ENCODE peak calls at places on chromosomes 1 and 21, in four cellular contexts. A is IMR-90, N is GM12878, R is OCI-LY7. O is an unnamed sample.

GRCh38 chr1:36528361-36529349 is 45.9 kb upstream of the CSF3R start:
- DNase-seq in R (peak), N (no peak), A (no peak), O (no peak)

GRCh38 chr1:196209983-196210382 is 398.3 kb downstream of the KCNT2 start:
- DNase-seq in R (no peak), A (no peak), N (no peak), O (no peak)

GRCh38 chr1:145926706-145927072 is 595 bp downstream of the RBM8A start:
- DNase-seq in N (no peak), A (no peak), R (no peak), O (no peak)

GRCh38 chr1:232725303-232726047 is 79.7 kb upstream of the MAP10 start:
- DNase-seq in A (no peak), R (no peak), N (peak), O (no peak)

GRCh38 chr1:1058921-1059493 is 15.1 kb downstream of the RNF223 start:
- DNase-seq in R (no peak), N (no peak), A (no peak), O (peak)

GRCh38 chr1:38418195-38419030 is 371.8 kb upstream of the POU3F1 start:
- DNase-seq in A (no peak), R (no peak), N (no peak), O (no peak)

GRCh38 chr1:112541299-112541698 is 32.5 kb downstream of the WNT2B start:
- DNase-seq in N (no peak), A (no peak), R (no peak), O (no peak)

GRCh38 chr1:169538998-169539871 is 47.0 kb downstream of the F5 start:
- DNase-seq in N (no peak), R (no peak), A (peak), O (peak)

GRCh38 chr1:211695135-211695816 is 19.9 kb upstream of the NEK2 start:
- DNase-seq in N (peak), A (no peak), R (no peak), O (peak)

GRCh38 chr1:8889925-8890785 is 11.7 kb upstream of the ENO1 start:
- DNase-seq in N (no peak), A (peak), R (no peak), O (no peak)

GRCh38 chr1:21280011-21280471 is 10.2 kb downstream of the ECE1 start:
- DNase-seq in R (no peak), N (no peak), A (no peak), O (no peak)

GRCh38 chr1:93659805-93660479 is 21.7 kb downstream of the BCAR3 start:
- DNase-seq in N (no peak), R (no peak), A (peak), O (peak)

GRCh38 chr1:215002471-215002870 is 80.1 kb upstream of the KCNK2 start:
- DNase-seq in N (no peak), R (no peak), A (peak), O (no peak)

GRCh38 chr1:204157942-204158341 is 6.1 kb upstream of the ETNK2 start:
- DNase-seq in R (no peak), N (no peak), A (no peak), O (no peak)

GRCh38 chr1:116157096-116157495 is 45.9 kb downstream of the MAB21L3 start:
- DNase-seq in N (no peak), A (no peak), R (no peak), O (no peak)

GRCh38 chr1:240794061-240794843 is 182.3 kb upstream of the GREM2 start:
- DNase-seq in R (no peak), N (no peak), A (no peak), O (no peak)

GRCh38 chr1:61052393-61053280 is 29.7 kb upstream of the NFIA start:
- DNase-seq in N (no peak), A (no peak), R (no peak), O (no peak)

GRCh38 chr21:14480601-14481000 is 65.5 kb downstream of the SAMSN1 start:
- DNase-seq in R (no peak), N (no peak), A (no peak), O (no peak)

GRCh38 chr1:55071477-55071876 is 32.1 kb downstream of the PCSK9 start:
- DNase-seq in R (peak), N (no peak), A (peak), O (peak)

GRCh38 chr1:37602750-37603694 is 7.3 kb upstream of the GNL2 start:
- DNase-seq in N (no peak), A (peak), R (peak), O (peak)

GRCh38 chr1:193545171-193545570 is 358.8 kb upstream of the B3GALT2 start:
- DNase-seq in R (no peak), A (no peak), N (no peak), O (no peak)

GRCh38 chr21:37266515-37267221 is 466 bp downstream of the VPS26C start:
- DNase-seq in A (peak), R (peak), N (no peak), O (peak)

GRCh38 chr1:62128765-62129164 is 65.9 kb upstream of the L1TD1 start:
- DNase-seq in R (no peak), N (no peak), A (no peak), O (no peak)

GRCh38 chr1:227937031-227937430 is 10.7 kb downstream of the WNT9A start:
- DNase-seq in R (no peak), N (no peak), A (no peak), O (no peak)

GRCh38 chr1:15455522-15455921 is 1.0 kb upstream of the CELA2A start:
- DNase-seq in A (peak), R (no peak), N (peak), O (no peak)

GRCh38 chr1:156909671-156910070 is 10.8 kb upstream of the LRRC71 start:
- DNase-seq in A (no peak), N (no peak), R (no peak), O (no peak)

GRCh38 chr1:154623358-154623757 is 15.4 kb upstream of the ADAR start:
- DNase-seq in R (no peak), A (no peak), N (no peak), O (no peak)

GRCh38 chr21:43717967-43718871 is 710 bp upstream of the PDXK start:
- DNase-seq in A (no peak), R (no peak), N (no peak), O (no peak)

GRCh38 chr21:44926364-44927101 is 5.8 kb upstream of the ITGB2 start:
- DNase-seq in A (peak), R (no peak), N (no peak), O (no peak)

DNA sequence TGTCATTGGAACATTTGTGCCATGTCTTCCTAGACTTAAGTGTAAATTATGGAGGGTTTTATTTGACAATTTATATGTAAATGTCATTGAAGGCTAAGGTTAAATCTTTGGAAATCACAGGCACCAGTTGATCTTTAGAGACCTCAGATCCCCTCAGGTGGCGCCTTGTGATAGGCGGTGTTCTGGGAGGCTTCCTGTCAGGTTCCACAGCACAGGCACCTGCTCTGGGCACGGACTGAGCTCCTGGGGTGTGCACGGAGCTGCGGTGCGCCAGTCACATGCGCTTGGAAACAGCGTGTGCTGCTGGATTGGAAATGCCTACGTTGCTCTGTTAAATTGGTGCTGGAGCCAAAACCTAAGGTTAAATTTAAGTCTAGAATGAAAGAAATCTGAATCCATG is 12.1 kb downstream of the CD46 start:
- DNase-seq in N (no peak), R (no peak), A (no peak), O (no peak)
- H2AFZ ChIP-seq in N (no peak), R (no peak), A (no peak), O (no peak)

GRCh38 chr21:41582866-41583265 is 74.9 kb upstream of the TMPRSS2 start:
- DNase-seq in A (no peak), N (no peak), R (no peak), O (no peak)
- TF ChIP-seq CTCF in A (no peak), N (no peak), R (no peak), O (no peak)

DNA sequence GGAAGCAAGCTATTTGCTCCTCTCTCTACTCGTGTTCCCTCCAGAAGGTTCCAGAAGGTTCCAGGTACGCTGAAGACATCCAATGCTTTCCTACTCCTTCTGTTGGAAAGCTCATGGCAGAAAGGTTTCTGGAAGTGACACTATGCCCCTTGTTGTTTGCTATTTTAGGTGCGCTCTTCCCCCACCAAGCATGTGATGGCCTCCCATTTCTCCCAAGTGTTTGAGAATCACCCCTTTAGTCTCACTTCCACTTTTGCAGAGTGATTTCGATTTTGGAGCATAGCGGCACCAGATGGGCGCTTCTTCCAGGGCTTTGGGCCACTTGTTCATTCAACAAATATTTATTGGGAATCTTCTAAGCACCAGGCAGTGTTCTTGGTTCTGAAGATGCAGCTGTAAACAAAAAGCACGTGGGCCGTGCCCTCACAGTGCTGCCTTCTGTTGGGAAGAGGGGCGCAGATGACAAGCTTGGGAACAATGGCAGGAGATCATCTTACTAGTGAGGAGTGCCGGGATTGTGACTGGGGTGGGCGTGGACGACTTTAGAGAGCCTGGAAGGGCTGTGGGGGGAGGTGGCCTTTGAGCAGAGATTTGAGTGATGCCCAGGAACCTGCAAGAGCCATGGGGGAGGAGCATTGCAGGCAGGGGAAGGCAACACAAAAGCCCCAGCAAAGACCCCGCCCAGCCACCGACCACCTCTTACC is 43.0 kb upstream of the TARDBP start:
- DNase-seq in A (no peak), N (no peak), R (no peak), O (no peak)
- H3K27ac ChIP-seq in A (no peak), N (peak), R (no peak), O (no peak)

GRCh38 chr1:7646981-7647901 is 123.9 kb upstream of the VAMP3 start:
- DNase-seq in R (peak), A (peak), N (no peak), O (peak)
- H2AFZ ChIP-seq in R (no peak), A (peak), N (no peak), O (no peak)

DNA sequence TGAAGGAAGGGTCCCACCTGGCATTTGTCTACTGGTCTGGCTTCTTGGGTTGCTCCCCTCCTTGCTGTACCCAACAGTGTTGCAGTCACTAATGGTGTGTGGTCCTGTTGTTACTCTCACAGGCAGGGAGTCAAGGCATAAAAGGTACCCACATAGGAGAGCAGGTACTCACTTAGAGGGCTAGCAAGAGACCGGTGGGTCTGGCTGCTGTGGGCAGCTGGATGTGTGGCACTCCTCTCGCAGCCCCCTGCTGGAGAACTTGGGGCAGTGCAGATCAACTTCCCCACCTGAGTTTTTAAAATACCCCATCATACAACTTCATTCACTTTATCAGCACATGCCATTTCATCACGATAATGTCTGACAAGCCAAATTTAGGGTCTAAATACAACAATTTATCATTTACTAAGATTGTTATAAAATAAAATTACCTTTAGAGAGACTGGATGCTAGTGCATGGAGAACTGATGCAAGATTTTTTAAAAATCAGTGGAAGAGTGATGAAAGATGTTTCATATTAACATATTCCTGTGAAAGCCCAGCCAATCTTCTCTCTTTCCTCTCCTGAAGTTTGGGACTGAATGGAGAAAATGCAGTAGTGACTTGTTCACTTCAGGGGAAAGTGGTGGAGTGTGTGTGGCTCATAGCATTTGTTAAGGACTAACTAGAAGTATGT is 42.8 kb downstream of the ACP6 start:
- DNase-seq in N (no peak), A (peak), R (peak), O (peak)
- TF ChIP-seq CTCF in N (peak), A (peak), R (peak), O (peak)

DNA sequence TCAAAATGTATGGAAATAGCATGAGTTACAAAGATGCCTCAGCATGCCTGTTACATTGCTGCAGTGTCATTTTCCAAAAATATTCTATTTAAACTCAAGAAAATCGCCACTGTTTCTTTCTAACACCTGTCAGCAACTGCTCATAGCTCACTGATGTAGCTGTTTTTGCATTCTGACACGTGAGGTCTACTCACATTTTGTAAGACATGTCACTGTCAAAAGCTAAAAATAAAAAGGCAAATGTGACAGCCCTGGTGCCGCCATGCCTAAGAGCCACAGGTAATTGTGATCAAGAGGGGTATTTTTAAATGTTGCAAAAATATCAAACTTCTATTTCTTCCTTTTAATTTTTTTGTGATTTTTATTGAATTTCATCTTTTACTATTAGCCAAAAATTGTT is 556.2 kb upstream of the TMPRSS15 start:
- DNase-seq in A (no peak), R (no peak), N (no peak), O (no peak)
- H3K27ac ChIP-seq in A (no peak), R (no peak), N (no peak), O (no peak)

GRCh38 chr21:38487906-38488639 is 10.2 kb downstream of the ERG start:
- DNase-seq in N (no peak), R (no peak), A (no peak), O (no peak)

GRCh38 chr21:38490411-38491020 is 7.8 kb downstream of the ERG start:
- DNase-seq in N (no peak), A (no peak), R (no peak), O (no peak)

GRCh38 chr21:38488640-38489282 is 9.5 kb downstream of the ERG start:
- DNase-seq in N (no peak), R (no peak), A (no peak), O (no peak)

GRCh38 chr21:38489729-38490128 is 8.5 kb downstream of the ERG start:
- DNase-seq in A (no peak), R (no peak), N (no peak), O (no peak)

GRCh38 chr21:38489283-38489677 is 9.0 kb downstream of the ERG start:
- DNase-seq in A (no peak), N (no peak), R (no peak), O (peak)
- H2AFZ ChIP-seq in A (no peak), N (no peak), R (no peak), O (no peak)

O was measured in hepatocyte.